ENCODE peak calls at places on chromosomes 11 and 22, in four cellular contexts. C is OCI-LY7, Y is fibroblast of lung, F is GM23338. K is an unnamed sample.

GRCh38 chr11:3091081-3091845 is 34.0 kb upstream of the CARS1 start:
- DNase-seq in F (no peak), C (no peak), Y (no peak), K (no peak)

GRCh38 chr11:35365961-35366360 is 53.4 kb downstream of the SLC1A2 start:
- DNase-seq in F (no peak), Y (no peak), C (no peak), K (no peak)

GRCh38 chr22:36360871-36361383 is 26.8 kb downstream of the MYH9 start:
- DNase-seq in Y (peak; percentile 69), C (no peak), F (peak; percentile 56), K (no peak)

GRCh38 chr11:125274774-125275173 is 110.2 kb downstream of the PKNOX2 start:
- DNase-seq in C (no peak), F (no peak), Y (no peak), K (no peak)

GRCh38 chr11:47586043-47586442 is 435 bp upstream of the FAM180B start:
- DNase-seq in F (no peak), C (no peak), Y (no peak), K (no peak)

GRCh38 chr11:7353100-7353499 is 101.4 kb downstream of the SYT9 start:
- DNase-seq in Y (no peak), C (peak; percentile 68), F (peak; percentile 87), K (peak; percentile 1)

GRCh38 chr11:60280412-60280811 is at the start of gene MS4A4A:
- DNase-seq in F (no peak), Y (no peak), C (peak; percentile 48), K (no peak)

GRCh38 chr11:102724904-102725515 is at the start of gene MMP8:
- DNase-seq in Y (no peak), C (no peak), F (no peak), K (no peak)

GRCh38 chr22:35582861-35583670 is 34.1 kb downstream of the MB start:
- DNase-seq in Y (peak; percentile 65), F (peak; percentile 78), C (peak; percentile 77), K (peak; percentile 61)

GRCh38 chr11:795638-796564 is 2.2 kb downstream of the SLC25A22 start:
- DNase-seq in Y (peak; percentile 79), C (peak; percentile 83), F (peak; percentile 57), K (peak; percentile 47)

GRCh38 chr11:122812612-122813011 is 25.7 kb upstream of the CRTAM start:
- DNase-seq in F (peak; percentile 51), C (no peak), Y (no peak), K (no peak)

GRCh38 chr11:87583931-87584330 is 546.2 kb downstream of the TMEM135 start:
- DNase-seq in Y (no peak), C (no peak), F (no peak), K (no peak)

GRCh38 chr11:106581399-106581798 is 436.9 kb downstream of the GUCY1A2 start:
- DNase-seq in Y (peak; percentile 30), C (no peak), F (no peak), K (no peak)

GRCh38 chr22:31530816-31531180 is 34.5 kb downstream of the SFI1 start:
- DNase-seq in Y (peak; percentile 68), F (no peak), C (no peak), K (no peak)

GRCh38 chr22:48504519-48505140 is 1323.0 kb downstream of the BRD1 start:
- DNase-seq in Y (no peak), C (no peak), F (no peak), K (no peak)

GRCh38 chr22:17145021-17145680 is 13.9 kb downstream of the HDHD5 start:
- DNase-seq in C (no peak), F (no peak), Y (no peak), K (no peak)

GRCh38 chr22:17140826-17141771 is 18.0 kb downstream of the HDHD5 start:
- DNase-seq in F (no peak), C (no peak), Y (no peak), K (no peak)

GRCh38 chr22:17140022-17140421 is 18.9 kb upstream of the TMEM121B start:
- DNase-seq in F (no peak), C (no peak), Y (no peak), K (no peak)

GRCh38 chr22:17143826-17144225 is 15.3 kb downstream of the HDHD5 start:
- DNase-seq in C (no peak), Y (no peak), F (no peak), K (no peak)

DNA sequence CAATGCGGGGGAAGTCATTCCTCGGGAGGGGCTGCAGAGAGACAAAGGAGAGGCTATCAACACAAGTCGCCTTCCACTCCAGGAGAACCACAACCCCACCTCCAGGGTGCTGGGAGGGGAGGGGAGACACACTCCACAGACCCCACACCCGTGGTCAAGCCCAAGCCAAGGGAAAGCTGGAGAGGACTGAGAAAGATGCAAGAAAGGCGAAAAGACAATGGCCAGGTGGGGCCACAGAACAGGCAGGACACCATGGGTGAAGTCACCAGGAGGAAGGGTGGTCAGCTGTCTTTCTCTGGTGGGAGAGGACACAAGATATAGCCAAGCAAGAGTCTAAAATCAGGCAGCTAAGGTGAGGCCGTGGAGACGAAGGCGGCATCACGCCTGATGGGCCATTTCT is 16.0 kb downstream of the HDHD5 start:
- DNase-seq in Y (no peak), C (no peak), F (no peak), K (no peak)
- H4K20me1 ChIP-seq in Y (no peaks in the 10 kb centered on the region), C (no peaks in the 10 kb centered on the region), F (peaks cover 13% of the 10 kb centered on the region), K (no peaks in the 10 kb centered on the region)

GRCh38 chr11:74990941-74991340 is 2.2 kb downstream of the NEU3 start:
- DNase-seq in C (no peak), F (no peak), Y (no peak), K (no peak)
- H3K4me1 ChIP-seq in C (peaks cover 44% of the 10 kb centered on the region), F (peaks cover 9% of the 10 kb centered on the region), Y (no peaks in the 10 kb centered on the region), K (peaks cover 9% of the 10 kb centered on the region)

GRCh38 chr11:64203421-64204079 is 3.0 kb upstream of the FERMT3 start:
- DNase-seq in F (no peak), C (no peak), Y (no peak), K (no peak)

GRCh38 chr11:64202992-64203391 is 3.5 kb upstream of the FERMT3 start:
- DNase-seq in C (no peak), F (no peak), Y (no peak), K (no peak)

GRCh38 chr11:64204080-64204440 is 2.5 kb upstream of the FERMT3 start:
- DNase-seq in Y (no peak), C (no peak), F (no peak), K (no peak)

GRCh38 chr11:64206457-64207246 is at the start of gene FERMT3:
- DNase-seq in Y (no peak), F (no peak), C (peak; percentile 90), K (no peak)

GRCh38 chr11:64204464-64204989 is 2.0 kb upstream of the FERMT3 start:
- DNase-seq in Y (peak; percentile 97), F (peak; percentile 93), C (peak; percentile 85), K (peak; percentile 93)
- H4K20me1 ChIP-seq in Y (no peaks in the 10 kb centered on the region), F (peaks cover 31% of the 10 kb centered on the region), C (no peaks in the 10 kb centered on the region), K (peaks cover 28% of the 10 kb centered on the region)

DNA sequence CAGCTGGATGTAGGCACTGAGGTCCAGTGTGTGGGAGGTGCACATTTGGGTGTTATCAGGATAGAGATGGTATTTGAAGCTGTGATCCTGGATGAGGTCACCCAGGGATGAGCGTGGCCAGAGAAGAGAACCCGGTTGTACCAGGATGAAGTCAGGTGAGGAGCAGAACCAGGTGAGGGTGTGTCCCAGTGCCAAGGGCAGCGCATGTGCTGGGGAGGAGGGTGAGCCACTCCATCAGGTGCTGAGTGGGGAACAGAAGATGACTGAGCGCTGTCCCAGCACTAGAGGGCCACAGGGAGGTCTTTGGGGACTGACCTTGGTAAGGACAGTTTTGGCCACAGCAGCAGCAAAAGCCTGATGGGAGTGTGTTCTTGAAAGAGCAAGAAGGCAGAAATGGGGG is 2.7 kb downstream of the ARL2 start:
- DNase-seq in F (peak; percentile 40), Y (no peak), C (peak; percentile 29), K (no peak)
- H3K4me1 ChIP-seq in F (no peaks in the 10 kb centered on the region), Y (peaks cover 4% of the 10 kb centered on the region), C (peaks cover 26% of the 10 kb centered on the region), K (peaks cover 14% of the 10 kb centered on the region)

GRCh38 chr22:28934026-28934425 is 50.7 kb downstream of the ZNRF3 start:
- DNase-seq in Y (no peak), C (no peak), F (no peak), K (no peak)
- H4K20me1 ChIP-seq in Y (no peaks in the 10 kb centered on the region), C (no peaks in the 10 kb centered on the region), F (peaks cover 43% of the 10 kb centered on the region), K (peaks cover 7% of the 10 kb centered on the region)

GRCh38 chr11:114098927-114099326 is 39.4 kb downstream of the ZBTB16 start:
- DNase-seq in C (no peak), Y (peak; percentile 45), F (no peak), K (no peak)

GRCh38 chr11:114094516-114094915 is 35.0 kb downstream of the ZBTB16 start:
- DNase-seq in F (no peak), C (no peak), Y (no peak), K (no peak)

GRCh38 chr11:114102993-114103896 is 43.7 kb downstream of the ZBTB16 start:
- DNase-seq in F (no peak), C (no peak), Y (no peak), K (no peak)

GRCh38 chr11:114095899-114096298 is 36.4 kb downstream of the ZBTB16 start:
- DNase-seq in F (no peak), C (no peak), Y (no peak), K (no peak)

DNA sequence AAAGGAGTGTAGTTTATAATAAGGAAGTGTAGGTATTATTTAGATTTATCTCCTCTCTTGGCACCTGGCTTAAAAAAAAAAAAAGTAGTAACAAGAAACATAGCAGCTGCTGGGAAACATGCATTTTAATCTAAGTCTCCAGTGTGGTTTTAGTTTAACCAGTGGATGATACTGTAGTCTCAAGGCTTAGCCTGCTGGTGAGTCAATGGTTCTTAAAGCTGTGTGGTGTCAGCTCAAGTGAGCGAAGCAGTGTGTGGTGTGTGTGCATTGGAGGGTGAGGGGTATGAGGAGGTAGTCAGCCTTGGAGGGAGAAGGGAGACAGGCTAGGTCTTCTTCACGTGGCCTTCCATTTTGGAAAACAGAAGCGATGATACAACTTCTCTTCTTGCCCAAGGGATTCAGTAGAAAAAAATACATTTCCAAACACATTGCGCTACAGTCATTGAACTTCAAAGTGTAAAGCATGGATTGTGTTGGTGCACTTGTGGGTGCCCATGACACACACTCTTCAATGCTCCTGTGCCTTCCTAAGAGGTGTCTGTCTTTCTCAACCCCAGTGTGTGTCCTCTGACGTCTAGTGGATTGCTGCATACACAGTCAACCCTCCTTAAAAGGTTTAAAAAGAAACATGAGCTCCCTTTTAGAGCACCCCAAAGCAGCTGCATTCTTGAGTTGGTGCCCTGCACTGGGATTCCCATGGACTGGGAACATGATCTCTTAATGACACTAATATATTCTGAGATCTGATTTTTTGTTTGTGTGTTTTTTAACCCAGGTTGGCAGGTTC is 40.1 kb downstream of the ZBTB16 start:
- DNase-seq in Y (peak; percentile 49), F (no peak), C (no peak), K (no peak)
- H3K4me1 ChIP-seq in Y (no peaks in the 10 kb centered on the region), F (no peaks in the 10 kb centered on the region), C (no peaks in the 10 kb centered on the region), K (no peaks in the 10 kb centered on the region)

GRCh38 chr22:42228480-42228879 is 42.0 kb downstream of the TCF20 start:
- DNase-seq in F (no peak), Y (no peak), C (no peak), K (no peak)
- H4K20me1 ChIP-seq in F (peaks cover 88% of the 10 kb centered on the region), Y (no peaks in the 10 kb centered on the region), C (no peaks in the 10 kb centered on the region), K (peaks cover 80% of the 10 kb centered on the region)

GRCh38 chr11:131748146-131749050 is 378.0 kb downstream of the NTM start:
- DNase-seq in F (peak; percentile 84), C (peak; percentile 38), Y (peak; percentile 77), K (peak; percentile 23)
- H3K4me1 ChIP-seq in F (no peaks in the 10 kb centered on the region), C (no peaks in the 10 kb centered on the region), Y (peaks cover 19% of the 10 kb centered on the region), K (no peaks in the 10 kb centered on the region)